ENCODE peak calls at places on chromosomes 4 and X, in seven cellular contexts. Z is GM13976, G is Calu3, S is neural crest cell, C is RWPE1, Y is left ventricle myocardium inferior, M is heart right ventricle. X is an unnamed sample.

GRCh38 chr4:53089940-53090729 is 228.0 kb downstream of the RASL11B start:
- DNase-seq in M (no peak), C (no peak), G (no peak), Y (no peak), Z (no peak), S (no peak), X (no peak)

GRCh38 chrX:8748855-8749254 is 16.9 kb upstream of the ANOS1 start:
- DNase-seq in G (peak; percentile 7), M (no peak), Z (peak; percentile 31), C (peak; percentile 36), S (no peak), Y (no peak), X (peak; percentile 6)

GRCh38 chrX:49308604-49309269 is 5.3 kb downstream of the GAGE10 start:
- DNase-seq in Z (no peak), S (no peak), C (no peak), Y (peak; percentile 17), G (no peak), M (peak; percentile 17), X (no peak)

GRCh38 chrX:129957241-129958099 is 25.0 kb upstream of the BCORL1 start:
- DNase-seq in Z (peak; percentile 84), C (peak; percentile 36), G (peak; percentile 51), M (peak; percentile 62), S (peak; percentile 39), Y (peak; percentile 67), X (peak; percentile 69)

GRCh38 chr4:98185279-98185678 is 42.0 kb upstream of the STPG2 start:
- DNase-seq in G (no peak), C (no peak), Z (no peak), S (no peak), Y (no peak), M (no peak), X (no peak)

GRCh38 chrX:81259008-81259713 is 57.3 kb downstream of the SH3BGRL start:
- DNase-seq in M (peak; percentile 4), G (no peak), Y (no peak), S (no peak), Z (no peak), C (no peak), X (no peak)

GRCh38 chrX:47637546-47638195 is 7.9 kb upstream of the CFP start:
- DNase-seq in M (peak; percentile 37), Y (peak; percentile 25), G (no peak), S (no peak), C (no peak), Z (peak; percentile 69), X (peak; percentile 40)

GRCh38 chr4:124132161-124132560 is 580.4 kb downstream of the ANKRD50 start:
- DNase-seq in C (no peak), S (no peak), G (no peak), Z (no peak), Y (no peak), M (no peak), X (no peak)

GRCh38 chr4:119746951-119747350 is 118.3 kb upstream of the PDE5A start:
- DNase-seq in M (peak; percentile 36), Y (no peak), S (no peak), Z (no peak), G (no peak), C (no peak), X (no peak)

GRCh38 chrX:40096395-40097091 is 1.2 kb downstream of the BCOR start:
- DNase-seq in G (peak; percentile 45), C (no peak), M (peak; percentile 52), Z (peak; percentile 54), Y (peak; percentile 51), S (no peak), X (peak; percentile 43)

GRCh38 chrX:104750146-104750699 is 184.2 kb downstream of the IL1RAPL2 start:
- DNase-seq in Z (no peak), C (no peak), M (peak; percentile 3), S (no peak), G (no peak), Y (no peak), X (no peak)

GRCh38 chr4:176883681-176884418 is 91.1 kb upstream of the VEGFC start:
- DNase-seq in Z (no peak), M (no peak), Y (no peak), G (no peak), S (no peak), C (peak; percentile 4), X (no peak)

GRCh38 chr4:7425171-7425570 is 9.6 kb downstream of the PSAPL1 start:
- DNase-seq in C (no peak), Y (peak; percentile 3), M (no peak), G (no peak), Z (no peak), S (no peak), X (no peak)

GRCh38 chrX:5163663-5164062 is 1065.0 kb downstream of the NLGN4X start:
- DNase-seq in G (no peak), Z (no peak), M (no peak), C (no peak), S (no peak), Y (no peak), X (no peak)

GRCh38 chrX:140815868-140816267 is 106.3 kb downstream of the LINC00632 start:
- DNase-seq in Z (no peak), C (peak; percentile 5), S (no peak), M (no peak), G (no peak), Y (no peak), X (no peak)

GRCh38 chr4:177785000-177785399 is 342.8 kb upstream of the AGA start:
- DNase-seq in S (no peak), Y (no peak), G (no peak), C (no peak), M (no peak), Z (no peak), X (no peak)

GRCh38 chr4:98658287-98659105 is at the start of gene TSPAN5:
- DNase-seq in C (peak; percentile 73), S (peak; percentile 69), M (peak; percentile 69), G (peak; percentile 74), Y (peak; percentile 79), Z (peak; percentile 84), X (peak; percentile 57)

GRCh38 chr4:86972997-86973396 is 38.2 kb downstream of the AFF1 start:
- DNase-seq in G (peak; percentile 56), S (no peak), Z (no peak), Y (no peak), C (peak; percentile 55), M (peak; percentile 14), X (peak; percentile 61)

GRCh38 chrX:112868586-112868985 is 28.0 kb upstream of the AMOT start:
- DNase-seq in Z (no peak), C (peak; percentile 1), Y (no peak), G (no peak), S (no peak), M (no peak), X (no peak)

GRCh38 chr4:87425711-87426110 is 3.3 kb downstream of the NUDT9 start:
- DNase-seq in Z (no peak), Y (no peak), C (no peak), M (no peak), G (no peak), S (no peak), X (no peak)

GRCh38 chrX:153386097-153386496 is 15.1 kb downstream of the PNMA6E start:
- DNase-seq in G (no peak), S (no peak), Y (no peak), Z (no peak), C (no peak), M (no peak), X (no peak)

GRCh38 chr4:2768921-2769336 is 12.8 kb upstream of the TNIP2 start:
- DNase-seq in Z (peak; percentile 3), Y (no peak), C (no peak), M (no peak), G (no peak), S (no peak), X (no peak)

GRCh38 chr4:156829194-156829593 is 142.4 kb downstream of the PDGFC start:
- DNase-seq in S (no peak), Y (no peak), M (no peak), G (no peak), C (peak; percentile 8), Z (no peak), X (peak; percentile 67)

GRCh38 chrX:10040961-10041360 is 73.8 kb downstream of the CLDN34 start:
- DNase-seq in G (no peak), S (no peak), Y (no peak), M (no peak), C (no peak), Z (no peak), X (no peak)

GRCh38 chr4:2861631-2862436 is 18.2 kb downstream of the ADD1 start:
- DNase-seq in S (no peak), C (no peak), Y (no peak), G (no peak), M (no peak), Z (no peak), X (no peak)

GRCh38 chrX:33465137-33465536 is 253.8 kb upstream of the DMD start:
- DNase-seq in Z (no peak), C (no peak), Y (no peak), S (no peak), G (no peak), M (no peak), X (no peak)

DNA sequence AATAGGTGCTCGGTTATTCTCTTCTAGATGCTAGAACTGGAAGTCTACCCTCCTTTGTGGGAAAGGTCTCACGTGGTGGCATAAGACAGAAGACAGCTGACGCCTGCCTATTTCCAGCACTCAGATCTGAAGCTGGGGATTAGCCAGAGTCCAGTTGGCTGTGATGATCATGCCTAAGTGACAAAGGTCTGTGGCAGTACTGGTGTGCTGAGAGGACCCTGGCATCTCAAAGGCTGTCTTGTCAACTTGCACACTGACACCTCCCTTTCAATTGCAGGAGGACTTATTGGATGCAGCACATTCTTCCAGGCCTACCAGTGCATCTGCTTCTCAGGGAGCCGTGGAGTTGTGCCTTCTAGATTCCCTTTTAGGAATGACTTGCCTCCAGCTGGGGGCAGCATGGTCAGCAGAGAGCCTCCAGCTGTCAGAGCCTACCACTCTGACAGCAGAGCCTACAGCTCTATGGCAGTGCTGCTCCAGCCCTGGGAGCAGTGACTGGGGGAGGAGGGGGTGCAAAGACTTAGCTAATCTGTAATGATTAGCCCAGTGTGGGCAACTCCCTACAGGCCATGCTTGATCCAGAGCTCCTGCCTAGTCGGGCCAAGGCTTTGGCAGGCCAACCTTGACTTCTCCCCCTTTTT is 13.6 kb upstream of the FGFBP2 start:
- DNase-seq in Y (no peak), S (no peak), G (no peak), C (no peak), M (no peak), Z (no peak), X (no peak)
- TF ChIP-seq CTCF in Y (peak; percentile 19), S (no peak), G (no peak), C (no peak), M (peak; percentile 19), Z (no peak), X (no peak)

GRCh38 chrX:15594371-15594770 is 6.4 kb downstream of the ACE2 start:
- DNase-seq in Z (no peak), G (no peak), M (no peak), C (peak; percentile 9), S (no peak), Y (no peak), X (no peak)
- TF ChIP-seq CTCF in Z (no peak), G (peak; percentile 38), M (peak; percentile 32), C (no peak), S (no peak), Y (peak; percentile 44), X (no peak)

GRCh38 chrX:19332983-19333382 is 10.7 kb upstream of the PDHA1 start:
- DNase-seq in C (no peak), G (no peak), M (peak; percentile 26), S (no peak), Z (no peak), Y (peak; percentile 52), X (peak; percentile 64)

GRCh38 chrX:19334945-19335626 is 8.6 kb upstream of the PDHA1 start:
- DNase-seq in G (no peak), Z (peak; percentile 46), S (no peak), M (no peak), Y (no peak), C (no peak), X (no peak)
- TF ChIP-seq CTCF in G (no peak), Z (peak; percentile 54), S (peak; percentile 57), M (no peak), Y (no peak), C (no peak), X (no peak)

GRCh38 chr4:152436384-152436783 is 99.5 kb downstream of the FBXW7 start:
- DNase-seq in Y (no peak), M (no peak), G (no peak), S (no peak), Z (no peak), C (no peak), X (no peak)
- TF ChIP-seq CTCF in Y (no peak), M (no peak), G (no peak), S (peak; percentile 25), Z (no peak), C (no peak), X (no peak)

X was measured in adrenal gland.